ENCODE peak calls at places on chromosomes 12 and 14, in ten cellular contexts. J is NCI-H2171 treated with DMSO at 0.1 percent for 48 hours; Z is foreskin fibroblast; U is naive thymus-derived CD4-positive, alpha-beta T cell; Y is CD8-positive, alpha-beta memory T cell; P is GM23338; Q is iris pigment epithelial cell; T is GM12865; X is NCI-H2081 treated with DMSO at 0.1 percent for 48 hours; V is fibroblast of gingiva. S is an unnamed sample.

GRCh38 chr14:24481622-24482324 is 26.3 kb downstream of the CMA1 start:
- DNase-seq in Q (peak), T (peak), U (no peak), J (peak), V (no peak), Z (no peak), P (peak), X (no peak), Y (peak), S (no peak)

GRCh38 chr12:110501378-110501721 is 561 bp downstream of the VPS29 start:
- DNase-seq in V (peak), Y (no peak), J (peak), X (no peak), P (peak), T (peak), Z (peak), U (no peak), Q (peak), S (no peak)

GRCh38 chr12:40693503-40693863 is 1.2 kb downstream of the CNTN1 start:
- DNase-seq in P (peak), V (no peak), Q (no peak), U (no peak), J (peak), T (no peak), Y (no peak), X (no peak), Z (no peak), S (peak)

GRCh38 chr14:60302663-60303062 is 53.6 kb downstream of the PPM1A start:
- DNase-seq in P (peak), V (no peak), Y (no peak), T (no peak), X (no peak), U (no peak), J (no peak), Q (no peak), Z (no peak), S (no peak)

GRCh38 chr14:99342906-99343305 is 70.9 kb upstream of the BCL11B start:
- DNase-seq in X (no peak), Z (no peak), V (no peak), J (no peak), U (no peak), Q (no peak), P (no peak), T (no peak), Y (no peak), S (no peak)

GRCh38 chr12:46546634-46547273 is 174.2 kb upstream of the SLC38A2 start:
- DNase-seq in V (no peak), P (no peak), J (no peak), Q (peak), U (no peak), X (no peak), Z (peak), T (peak), Y (no peak), S (no peak)

GRCh38 chr14:85579957-85580356 is 50.0 kb downstream of the FLRT2 start:
- DNase-seq in Q (no peak), Y (no peak), V (no peak), X (no peak), J (no peak), P (no peak), Z (no peak), U (no peak), T (no peak), S (no peak)

GRCh38 chr12:19369691-19370148 is 69.6 kb upstream of the AEBP2 start:
- DNase-seq in T (no peak), Q (peak), V (peak), Z (peak), X (no peak), J (peak), Y (no peak), U (no peak), P (no peak), S (no peak)

GRCh38 chr14:75969126-75969525 is 12.7 kb downstream of the TGFB3 start:
- DNase-seq in J (peak), V (no peak), Q (no peak), U (no peak), Z (no peak), T (no peak), X (no peak), P (no peak), Y (no peak), S (no peak)

GRCh38 chr12:678747-679712 is 15.8 kb upstream of the NINJ2 start:
- DNase-seq in Q (no peak), X (no peak), V (no peak), Z (no peak), T (peak), J (no peak), P (no peak), U (no peak), Y (no peak), S (no peak)

GRCh38 chr14:27712364-27712763 is 1054.2 kb upstream of the FOXG1 start:
- DNase-seq in Z (no peak), U (no peak), P (no peak), X (no peak), Y (no peak), Q (no peak), J (no peak), V (no peak), T (no peak), S (no peak)